ENCODE peak calls at places on chromosomes 13 and 19, in six cellular contexts. G is vagina, Y is AG04450, X is breast epithelium, O is pancreas, E is stomach. W is an unnamed sample.

GRCh38 chr13:99151516-99151915 is 49.1 kb upstream of the UBAC2 start:
- DNase-seq in Y (no peak), X (no peak), E (no peak), G (no peak), O (no peak), W (no peak)

GRCh38 chr13:58480011-58480410 is 848.5 kb downstream of the PCDH17 start:
- DNase-seq in Y (no peak), G (no peak), X (no peak), O (no peak), E (no peak), W (no peak)

GRCh38 chr19:21474671-21475181 is 30.7 kb upstream of the ZNF429 start:
- DNase-seq in G (peak), X (peak), O (peak), Y (peak), E (peak), W (peak)

GRCh38 chr13:23969672-23970071 is 72.4 kb upstream of the C1QTNF9B start:
- DNase-seq in G (no peak), Y (no peak), X (no peak), O (no peak), E (no peak), W (no peak)

GRCh38 chr13:74573654-74574053 is 439.4 kb upstream of the KLF12 start:
- DNase-seq in Y (no peak), G (no peak), O (no peak), E (no peak), X (no peak), W (peak)

GRCh38 chr19:54153731-54154326 is 5.7 kb downstream of the LENG1 start:
- DNase-seq in O (no peak), Y (no peak), E (no peak), G (no peak), X (no peak), W (no peak)

GRCh38 chr13:19324325-19324724 is 142.7 kb upstream of the TUBA3C start:
- DNase-seq in O (no peak), X (no peak), Y (no peak), E (no peak), G (no peak), W (no peak)

GRCh38 chr13:27573265-27573664 is 47.1 kb downstream of the LNX2 start:
- DNase-seq in O (no peak), X (no peak), Y (peak), G (no peak), E (no peak), W (no peak)

GRCh38 chr19:45087531-45087930 is 5.4 kb upstream of the PPP1R37 start:
- DNase-seq in G (no peak), E (no peak), O (no peak), X (no peak), Y (no peak), W (no peak)

GRCh38 chr13:94195715-94196114 is 283.8 kb downstream of the DCT start:
- DNase-seq in E (no peak), Y (peak), O (no peak), X (no peak), G (no peak), W (no peak)

GRCh38 chr13:48012668-48013067 is 11.6 kb upstream of the SUCLA2 start:
- DNase-seq in E (no peak), Y (no peak), X (no peak), O (no peak), G (no peak), W (no peak)

GRCh38 chr19:50557009-50557613 is 11.1 kb downstream of the LRRC4B start:
- DNase-seq in O (no peak), Y (no peak), X (no peak), G (no peak), E (no peak), W (no peak)

GRCh38 chr19:35174226-35174625 is 19.7 kb downstream of the FXYD5 start:
- DNase-seq in X (no peak), E (no peak), O (no peak), Y (no peak), G (no peak), W (no peak)

GRCh38 chr13:50275392-50276063 is 260.3 kb downstream of the KCNRG start:
- DNase-seq in X (no peak), Y (no peak), G (no peak), E (no peak), O (no peak), W (no peak)

GRCh38 chr19:15260939-15261338 is 28.7 kb upstream of the EPHX3 start:
- DNase-seq in O (no peak), G (no peak), Y (no peak), X (no peak), E (no peak), W (no peak)

GRCh38 chr19:40134866-40135265 is 44.1 kb upstream of the ZNF780A start:
- DNase-seq in Y (no peak), X (no peak), G (no peak), E (no peak), O (no peak), W (no peak)

GRCh38 chr13:50214514-50214913 is 199.3 kb downstream of the KCNRG start:
- DNase-seq in G (no peak), O (no peak), Y (no peak), E (no peak), X (no peak), W (no peak)

GRCh38 chr19:52786078-52786463 is 520 bp downstream of the ZNF600 start:
- DNase-seq in X (no peak), Y (no peak), O (no peak), G (no peak), E (no peak), W (no peak)

GRCh38 chr19:20038358-20039202 is 725 bp downstream of the ZNF682 start:
- DNase-seq in E (no peak), X (no peak), O (no peak), G (no peak), Y (no peak), W (no peak)

GRCh38 chr13:50797081-50797480 is 46.4 kb downstream of the DLEU7 start:
- DNase-seq in O (no peak), G (no peak), Y (no peak), E (no peak), X (no peak), W (no peak)

GRCh38 chr19:39599116-39599515 is 3.2 kb upstream of the LGALS13 start:
- DNase-seq in O (no peak), X (no peak), E (no peak), G (no peak), Y (no peak), W (no peak)

GRCh38 chr19:56837892-56838679 is 2.4 kb downstream of the PEG3 start:
- DNase-seq in O (peak), E (no peak), G (peak), X (peak), Y (no peak), W (peak)

GRCh38 chr19:15280915-15281683 is 48.9 kb upstream of the EPHX3 start:
- DNase-seq in X (peak), O (peak), G (no peak), Y (peak), E (peak), W (peak)

GRCh38 chr19:32061304-32061703 is 284.1 kb upstream of the ZNF507 start:
- DNase-seq in O (no peak), Y (no peak), G (no peak), X (peak), E (no peak), W (no peak)

GRCh38 chr13:27450921-27451461 is 627 bp upstream of the MTIF3 start:
- DNase-seq in G (no peak), Y (no peak), O (peak), X (peak), E (peak), W (peak)

GRCh38 chr13:45328661-45329105 is 12.3 kb downstream of the TPT1 start:
- DNase-seq in O (no peak), Y (no peak), X (no peak), G (no peak), E (no peak), W (no peak)

GRCh38 chr19:57231686-57232085 is 863 bp downstream of the AURKC start:
- DNase-seq in Y (no peak), G (no peak), X (no peak), E (no peak), O (no peak), W (no peak)

GRCh38 chr13:74388626-74389025 is 254.4 kb upstream of the KLF12 start:
- DNase-seq in O (no peak), Y (no peak), X (no peak), E (no peak), G (no peak), W (no peak)

GRCh38 chr13:110261166-110262081 is 45.5 kb downstream of the COL4A1 start:
- DNase-seq in Y (no peak), O (no peak), X (no peak), E (no peak), G (peak), W (no peak)

GRCh38 chr13:99988469-99989375 is 7.1 kb downstream of the ZIC2 start:
- DNase-seq in G (no peak), X (no peak), Y (no peak), E (no peak), O (no peak), W (no peak)

GRCh38 chr13:85650613-85651012 is 148.6 kb downstream of the SLITRK6 start:
- DNase-seq in O (no peak), X (no peak), E (no peak), Y (no peak), G (no peak), W (no peak)

GRCh38 chr19:13095934-13096890 is 6.4 kb downstream of the LYL1 start:
- DNase-seq in E (no peak), Y (no peak), O (no peak), X (no peak), G (no peak), W (no peak)

GRCh38 chr13:58573742-58574141 is 942.2 kb downstream of the PCDH17 start:
- DNase-seq in X (no peak), G (no peak), O (no peak), E (no peak), Y (no peak), W (no peak)

GRCh38 chr19:37218592-37218935 is 550 bp downstream of the ZNF383 start:
- DNase-seq in X (no peak), O (no peak), Y (no peak), E (no peak), G (no peak), W (no peak)

DNA sequence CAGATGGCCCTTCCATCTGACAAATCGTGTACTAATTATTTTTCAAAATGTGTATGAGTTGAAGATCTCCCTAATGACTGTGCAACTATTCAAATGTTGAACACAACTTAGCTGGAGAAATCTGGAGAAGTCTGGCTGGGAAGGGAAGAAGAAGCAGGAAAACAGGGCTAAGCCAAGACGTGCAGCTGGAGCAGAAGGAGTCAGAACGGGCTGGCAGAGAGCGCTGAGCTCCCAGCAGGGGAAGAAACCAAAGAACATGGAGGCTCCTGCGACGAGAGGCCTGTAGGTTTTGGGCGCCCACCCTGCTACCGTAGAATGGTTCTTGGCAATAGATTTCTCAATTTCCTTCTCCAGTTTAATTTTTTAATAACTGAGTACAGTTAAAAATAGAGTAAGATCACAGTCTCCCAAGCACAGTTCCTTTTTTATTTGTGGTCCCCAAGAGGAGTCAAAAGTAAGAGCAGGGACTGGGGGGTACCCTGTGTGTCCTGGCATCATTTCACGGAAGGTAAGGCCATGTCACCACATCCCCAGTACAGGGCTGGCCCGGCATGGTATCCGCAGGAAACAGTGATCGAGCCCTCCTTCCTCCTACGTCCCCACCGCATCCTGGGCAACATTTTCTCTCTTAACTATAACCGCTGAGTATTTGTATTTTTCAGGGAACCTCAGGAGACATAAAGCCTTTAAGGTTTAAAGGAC is 13.4 kb upstream of the LATS2 start:
- DNase-seq in O (no peak), G (no peak), E (no peak), Y (no peak), X (no peak), W (no peak)
- H3K27ac ChIP-seq in O (no peak), G (peak), E (peak), Y (peak), X (peak), W (no peak)

DNA sequence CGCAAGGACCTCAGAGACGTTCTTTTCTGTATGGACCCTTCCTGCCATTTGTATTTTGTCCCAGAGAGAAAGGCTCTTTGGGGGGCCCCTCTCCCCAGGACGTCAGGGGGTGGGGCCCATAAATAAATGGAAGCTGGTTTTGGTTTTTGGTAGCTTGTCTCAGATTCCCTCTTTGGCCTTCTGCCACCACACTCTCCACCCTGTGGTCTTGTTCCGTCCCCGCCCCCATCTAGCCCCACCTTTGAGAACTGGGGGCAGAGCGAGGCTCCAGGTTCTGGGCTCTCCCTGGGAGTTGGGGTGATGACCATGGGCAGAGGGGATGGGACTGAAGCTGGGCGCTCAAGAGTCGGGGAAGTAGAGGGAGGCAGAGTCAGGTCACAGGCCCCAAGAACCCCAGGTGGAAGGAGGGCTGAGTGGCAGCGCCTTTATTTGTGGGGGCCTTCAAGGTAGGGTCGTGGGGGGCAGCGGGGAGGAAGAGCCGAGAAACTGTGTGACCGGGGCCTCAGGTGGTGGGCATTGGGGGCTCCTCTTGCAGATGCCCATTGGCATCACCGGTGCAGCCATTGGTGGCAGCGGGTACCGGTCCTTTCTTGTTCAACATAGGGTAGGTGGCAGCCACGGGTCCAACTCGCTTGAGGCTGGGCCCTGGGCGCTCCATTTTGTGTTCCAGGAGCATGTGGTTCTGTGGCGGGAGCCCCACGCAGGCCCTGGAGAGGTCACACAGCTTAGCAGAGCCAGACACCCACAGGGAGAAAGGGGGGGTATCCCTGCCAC is 3.3 kb downstream of the ISYNA1 start:
- DNase-seq in O (no peak), G (no peak), E (no peak), Y (no peak), X (no peak), W (no peak)
- H3K27ac ChIP-seq in O (no peak), G (peak), E (peak), Y (no peak), X (peak), W (no peak)

GRCh38 chr13:113118328-113119021 is 4.1 kb upstream of the F10 start:
- DNase-seq in O (no peak), X (no peak), E (peak), G (peak), Y (no peak), W (no peak)
- H3K27ac ChIP-seq in O (no peak), X (no peak), E (no peak), G (no peak), Y (no peak), W (no peak)

GRCh38 chr19:1026189-1027019 is at the start of gene CNN2:
- DNase-seq in O (peak), X (peak), E (peak), G (no peak), Y (no peak), W (no peak)
- H3K27ac ChIP-seq in O (peak), X (peak), E (peak), G (peak), Y (peak), W (peak)

GRCh38 chr13:104310861-104311260 is 1244.6 kb upstream of the SLC10A2 start:
- DNase-seq in Y (no peak), O (no peak), E (no peak), G (no peak), X (no peak), W (no peak)
- H3K27ac ChIP-seq in Y (no peak), O (no peak), E (no peak), G (no peak), X (no peak), W (no peak)

DNA sequence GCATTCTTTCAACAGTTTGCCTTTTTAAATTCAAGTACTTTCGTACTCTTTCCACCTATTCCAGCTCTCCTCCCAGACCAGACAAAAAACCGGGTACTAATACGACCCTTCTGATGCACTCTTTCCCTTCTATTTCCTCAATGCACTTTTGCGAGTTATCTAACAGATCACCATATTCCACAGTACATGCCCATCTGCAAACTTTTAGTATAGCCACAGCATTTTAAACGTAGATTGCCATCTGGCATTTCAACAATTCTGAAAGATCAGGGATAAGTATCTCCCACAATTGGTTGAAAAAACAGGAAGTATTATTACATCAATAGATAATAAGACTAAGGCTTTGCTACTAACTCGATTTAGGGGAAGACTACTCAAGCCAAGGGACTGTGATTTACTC is 31.5 kb downstream of the RBM26 start:
- DNase-seq in E (no peak), O (no peak), G (no peak), X (no peak), Y (no peak), W (no peak)
- H3K27ac ChIP-seq in E (no peak), O (no peak), G (no peak), X (no peak), Y (no peak), W (no peak)

GRCh38 chr19:30325657-30326056 is 46.5 kb upstream of the ZNF536 start:
- DNase-seq in O (no peak), X (no peak), E (no peak), Y (no peak), G (no peak), W (no peak)

GRCh38 chr19:30328096-30328495 is 44.1 kb upstream of the ZNF536 start:
- DNase-seq in O (no peak), Y (no peak), E (no peak), G (no peak), X (no peak), W (no peak)

GRCh38 chr19:30324982-30325381 is 47.2 kb upstream of the ZNF536 start:
- DNase-seq in X (no peak), G (no peak), O (no peak), Y (no peak), E (peak), W (no peak)

GRCh38 chr19:30327331-30327730 is 44.9 kb upstream of the ZNF536 start:
- DNase-seq in X (no peak), Y (no peak), G (no peak), E (no peak), O (no peak), W (no peak)

GRCh38 chr19:30326076-30326710 is 46.0 kb upstream of the ZNF536 start:
- DNase-seq in E (no peak), Y (no peak), X (no peak), O (no peak), G (no peak), W (no peak)
- H3K27ac ChIP-seq in E (no peak), Y (no peak), X (no peak), O (no peak), G (peak), W (no peak)

GRCh38 chr13:78636493-78636892 is 22.5 kb downstream of the OBI1 start:
- DNase-seq in Y (no peak), O (no peak), X (no peak), E (no peak), G (no peak), W (no peak)

GRCh38 chr13:78630509-78630908 is 27.2 kb upstream of the POU4F1 start:
- DNase-seq in E (no peak), X (no peak), G (no peak), Y (no peak), O (no peak), W (no peak)

GRCh38 chr13:78631077-78631476 is 27.7 kb upstream of the POU4F1 start:
- DNase-seq in O (no peak), G (no peak), E (no peak), Y (no peak), X (no peak), W (no peak)

GRCh38 chr13:78638216-78638615 is 20.7 kb downstream of the OBI1 start:
- DNase-seq in Y (no peak), E (no peak), X (no peak), O (no peak), G (no peak), W (no peak)

DNA sequence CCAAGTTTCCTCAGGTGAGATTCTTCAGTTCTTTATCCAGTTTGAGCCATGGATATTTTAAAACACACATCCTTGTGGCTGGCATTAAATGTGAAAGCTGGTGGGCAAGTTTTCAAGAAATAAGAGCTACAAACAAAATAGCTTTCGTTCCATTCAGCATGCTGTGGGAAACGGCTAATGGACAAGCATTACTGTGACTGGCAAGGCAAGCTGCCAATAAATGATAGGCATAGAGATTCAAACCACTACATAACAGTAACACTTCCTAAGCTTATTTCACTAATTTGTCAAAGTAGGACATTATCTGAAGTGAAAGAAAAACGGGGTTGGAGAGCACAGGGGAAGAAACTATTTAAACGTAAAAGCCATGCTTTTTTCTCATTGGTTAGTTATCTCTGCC is 26.0 kb downstream of the OBI1 start:
- DNase-seq in X (no peak), Y (no peak), G (no peak), E (no peak), O (no peak), W (no peak)
- H3K27ac ChIP-seq in X (no peak), Y (no peak), G (no peak), E (no peak), O (no peak), W (no peak)

W was measured in caudate nucleus.